ENCODE peak calls at places on chromosomes 16 and 17, in seven cellular contexts. Y, A, Q, M, B, U and N are unnamed samples.

GRCh38 chr16:51638338-51639135 is 487.5 kb upstream of the SALL1 start:
- DNase-seq in Y (no peak), A (no peak), Q (no peak), M (no peak), B (no peak), U (peak; percentile 6), N (no peak)

GRCh38 chr17:73138541-73139138 is 26.2 kb upstream of the SSTR2 start:
- DNase-seq in Y (peak; percentile 43), A (no peak), Q (no peak), M (no peak), B (no peak), U (no peak), N (no peak)

GRCh38 chr17:9242497-9242881 is 221.2 kb downstream of the NTN1 start:
- DNase-seq in Y (no peak), A (no peak), Q (no peak), M (no peak), B (no peak), U (no peak), N (peak; percentile 75)

GRCh38 chr17:19978803-19979202 is 1.2 kb upstream of the AKAP10 start:
- DNase-seq in Y (no peak), A (no peak), Q (no peak), M (no peak), B (no peak), U (no peak), N (no peak)

GRCh38 chr16:82700541-82701240 is 73.9 kb downstream of the CDH13 start:
- DNase-seq in Y (no peak), A (no peak), Q (no peak), M (no peak), B (peak; percentile 39), U (peak; percentile 78), N (no peak)

GRCh38 chr17:64783556-64784352 is 121.6 kb upstream of the SMURF2 start:
- DNase-seq in Y (no peak), A (no peak), Q (no peak), M (no peak), B (no peak), U (no peak), N (no peak)

GRCh38 chr17:9004961-9005285 is 16.4 kb upstream of the NTN1 start:
- DNase-seq in Y (no peak), A (no peak), Q (no peak), M (no peak), B (no peak), U (no peak), N (no peak)

GRCh38 chr17:71632328-71632727 is 488.5 kb upstream of the SOX9 start:
- DNase-seq in Y (no peak), A (no peak), Q (no peak), M (no peak), B (no peak), U (peak; percentile 41), N (no peak)

GRCh38 chr16:86517652-86518258 is 7.4 kb downstream of the FOXF1 start:
- DNase-seq in Y (peak; percentile 80), A (peak; percentile 63), Q (peak; percentile 57), M (peak; percentile 77), B (no peak), U (peak; percentile 88), N (no peak)

GRCh38 chr17:292531-293382 is 59.9 kb downstream of the RPH3AL start:
- DNase-seq in Y (no peak), A (no peak), Q (no peak), M (no peak), B (no peak), U (no peak), N (peak; percentile 9)

GRCh38 chr17:43431741-43432523 is 33.1 kb downstream of the ARL4D start:
- DNase-seq in Y (peak; percentile 11), A (no peak), Q (peak; percentile 16), M (no peak), B (no peak), U (peak; percentile 37), N (no peak)

GRCh38 chr17:9138161-9138717 is 116.9 kb downstream of the NTN1 start:
- DNase-seq in Y (no peak), A (no peak), Q (no peak), M (no peak), B (no peak), U (no peak), N (no peak)

GRCh38 chr16:70465999-70466811 is 11.8 kb downstream of the FCSK start:
- DNase-seq in Y (no peak), A (no peak), Q (no peak), M (no peak), B (no peak), U (no peak), N (no peak)

GRCh38 chr16:15811778-15812750 is 44.8 kb downstream of the MYH11 start:
- DNase-seq in Y (peak; percentile 58), A (no peak), Q (no peak), M (no peak), B (peak; percentile 98), U (peak; percentile 86), N (no peak)

GRCh38 chr17:32111141-32111771 is 31.0 kb upstream of the RHOT1 start:
- DNase-seq in Y (peak; percentile 60), A (no peak), Q (peak; percentile 45), M (peak; percentile 73), B (no peak), U (peak; percentile 68), N (no peak)

GRCh38 chr16:69924777-69925191 is 26.4 kb upstream of the CLEC18A start:
- DNase-seq in Y (no peak), A (no peak), Q (peak; percentile 59), M (no peak), B (peak; percentile 67), U (peak; percentile 81), N (peak; percentile 63)

GRCh38 chr16:12688972-12689850 is 114.5 kb downstream of the CPPED1 start:
- DNase-seq in Y (no peak), A (no peak), Q (no peak), M (no peak), B (no peak), U (no peak), N (no peak)

GRCh38 chr16:3963203-3963602 is 82.7 kb upstream of the CREBBP start:
- DNase-seq in Y (no peak), A (no peak), Q (no peak), M (no peak), B (no peak), U (no peak), N (no peak)

GRCh38 chr17:48352630-48353029 is 77.4 kb downstream of the SKAP1 start:
- DNase-seq in Y (no peak), A (no peak), Q (no peak), M (no peak), B (no peak), U (peak; percentile 20), N (no peak)

GRCh38 chr17:63364387-63364786 is 81.7 kb downstream of the CYB561 start:
- DNase-seq in Y (no peak), A (no peak), Q (no peak), M (no peak), B (no peak), U (peak; percentile 61), N (no peak)

GRCh38 chr17:79019631-79020584 is 4.1 kb upstream of the C1QTNF1 start:
- DNase-seq in Y (peak; percentile 53), A (no peak), Q (peak; percentile 72), M (no peak), B (no peak), U (peak; percentile 78), N (no peak)
- TF ChIP-seq CTCF in Y (peak; percentile 64), A (peak; percentile 64), Q (peak; percentile 64), M (peak; percentile 35), B (peak; percentile 80), U (peak; percentile 89), N (no peak)

GRCh38 chr16:88758944-88759244 is 26.1 kb downstream of the PIEZO1 start:
- DNase-seq in Y (no peak), A (no peak), Q (no peak), M (no peak), B (no peak), U (no peak), N (no peak)

GRCh38 chr16:88759245-88759975 is 25.6 kb downstream of the PIEZO1 start:
- DNase-seq in Y (peak; percentile 79), A (no peak), Q (no peak), M (peak; percentile 58), B (no peak), U (peak; percentile 49), N (no peak)

GRCh38 chr16:88759976-88760350 is 25.1 kb downstream of the PIEZO1 start:
- DNase-seq in Y (no peak), A (no peak), Q (no peak), M (no peak), B (no peak), U (no peak), N (no peak)

GRCh38 chr16:88760424-88761142 is 24.4 kb downstream of the PIEZO1 start:
- DNase-seq in Y (no peak), A (no peak), Q (no peak), M (no peak), B (no peak), U (no peak), N (no peak)

GRCh38 chr16:88758227-88758943 is 26.6 kb downstream of the PIEZO1 start:
- DNase-seq in Y (no peak), A (no peak), Q (no peak), M (no peak), B (no peak), U (no peak), N (no peak)
- TF ChIP-seq CTCF in Y (no peak), A (no peak), Q (no peak), M (no peak), B (no peak), U (no peak), N (no peak)

GRCh38 chr17:17142556-17142955 is 63.6 kb downstream of the PLD6 start:
- DNase-seq in Y (no peak), A (no peak), Q (peak; percentile 3), M (no peak), B (no peak), U (no peak), N (no peak)

GRCh38 chr17:17139972-17140589 is 66.1 kb downstream of the PLD6 start:
- DNase-seq in Y (no peak), A (no peak), Q (peak; percentile 4), M (peak; percentile 34), B (no peak), U (no peak), N (no peak)

GRCh38 chr17:17141860-17142552 is 64.1 kb downstream of the PLD6 start:
- DNase-seq in Y (peak; percentile 78), A (peak; percentile 58), Q (peak; percentile 47), M (peak; percentile 77), B (no peak), U (peak; percentile 50), N (no peak)

GRCh38 chr17:17141279-17141678 is 64.9 kb downstream of the PLD6 start:
- DNase-seq in Y (peak; percentile 18), A (no peak), Q (peak; percentile 7), M (no peak), B (no peak), U (no peak), N (peak; percentile 34)

GRCh38 chr17:17140590-17140980 is 65.5 kb downstream of the PLD6 start:
- DNase-seq in Y (no peak), A (no peak), Q (peak; percentile 5), M (no peak), B (no peak), U (peak; percentile 79), N (no peak)
- TF ChIP-seq CTCF in Y (no peak), A (no peak), Q (no peak), M (no peak), B (peak; percentile 44), U (peak; percentile 19), N (no peak)

DNA sequence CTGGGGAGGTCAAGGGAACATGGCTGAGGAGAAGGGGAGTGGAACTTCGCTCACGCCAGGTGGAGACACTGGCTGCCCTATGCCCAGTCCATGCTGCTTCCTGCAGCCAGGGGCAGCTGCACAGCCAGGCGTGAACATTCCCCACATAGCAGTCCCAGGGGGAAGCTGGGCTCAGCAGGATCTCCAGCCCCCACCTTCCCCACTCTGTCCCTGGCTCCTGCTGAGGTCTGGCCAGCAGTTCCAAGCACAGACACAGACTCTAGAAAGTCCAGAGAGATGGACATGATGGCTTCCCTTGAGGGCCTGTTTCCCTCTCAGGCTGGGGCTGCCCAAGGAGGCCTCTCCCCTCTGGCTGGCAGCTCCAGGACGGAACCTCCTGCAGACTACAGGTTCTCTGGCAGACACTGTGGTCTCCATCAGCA is 9.3 kb downstream of the JUP start:
- DNase-seq in Y (peak; percentile 60), A (no peak), Q (peak; percentile 49), M (peak; percentile 34), B (no peak), U (no peak), N (no peak)
- TF ChIP-seq CTCF in Y (no peak), A (no peak), Q (peak; percentile 37), M (no peak), B (peak; percentile 24), U (no peak), N (no peak)